ENCODE peak calls at places on chromosomes 13 and 19, in nine cellular contexts. F, T, L, C, U, O, D, A and M are unnamed samples.

GRCh38 chr13:44331912-44332840 is 41.4 kb upstream of the SERP2 start:
- DNase-seq in T (peak), U (no peak), L (peak), D (peak), F (no peak), C (peak), O (no peak), A (peak), M (peak)

GRCh38 chr19:13079542-13079986 is 23.1 kb downstream of the LYL1 start:
- DNase-seq in F (peak), D (peak), O (no peak), C (no peak), L (no peak), U (no peak), T (no peak), A (peak), M (no peak)

GRCh38 chr13:107459430-107459829 is 755.9 kb downstream of the LIG4 start:
- DNase-seq in U (no peak), O (no peak), F (no peak), C (no peak), A (no peak), D (no peak), L (no peak), T (no peak), M (no peak)

GRCh38 chr13:92187378-92187989 is 789.1 kb downstream of the GPC5 start:
- DNase-seq in U (peak), F (no peak), L (no peak), D (no peak), T (no peak), O (peak), C (no peak), A (peak), M (peak)

GRCh38 chr19:47521473-47522180 is 6.8 kb upstream of the NAPA start:
- DNase-seq in O (no peak), C (no peak), U (no peak), F (no peak), D (no peak), A (no peak), T (no peak), L (no peak), M (no peak)

GRCh38 chr13:31134055-31134711 is 27.5 kb downstream of the HSPH1 start:
- DNase-seq in C (no peak), T (no peak), U (no peak), F (no peak), A (no peak), D (no peak), L (no peak), O (no peak), M (no peak)

GRCh38 chr13:60696602-60697001 is 299.6 kb downstream of the TDRD3 start:
- DNase-seq in O (no peak), A (no peak), L (no peak), U (no peak), T (no peak), D (no peak), C (no peak), F (no peak), M (no peak)

GRCh38 chr13:46893820-46894533 is 2.9 kb downstream of the HTR2A start:
- DNase-seq in C (no peak), O (peak), D (peak), A (peak), U (peak), L (peak), F (peak), T (peak), M (peak)

GRCh38 chr19:4393947-4394590 is 6.3 kb downstream of the SH3GL1 start:
- DNase-seq in F (no peak), U (no peak), O (no peak), C (no peak), D (no peak), T (no peak), L (no peak), A (no peak), M (no peak)

DNA sequence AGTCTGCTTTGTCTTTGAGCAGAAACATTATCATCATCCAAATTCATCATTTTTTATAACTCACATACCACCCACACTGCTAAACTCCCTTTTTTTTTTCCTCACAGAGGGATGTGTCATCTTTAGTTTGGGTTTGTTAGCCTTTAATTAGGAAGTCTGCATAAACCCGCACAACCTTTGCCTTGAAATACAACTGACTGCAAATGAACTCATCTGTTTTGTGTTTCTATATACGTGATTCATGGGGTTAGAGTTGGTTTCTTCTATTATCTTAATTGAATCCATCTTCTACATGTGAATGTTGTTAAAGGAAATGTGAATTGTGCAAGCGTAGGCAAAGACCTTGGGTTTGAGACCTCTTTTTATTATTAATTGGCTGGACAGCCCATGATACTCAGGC is 102.7 kb downstream of the SLAIN1 start:
- DNase-seq in O (no peak), D (no peak), L (no peak), C (no peak), T (no peak), A (peak), F (no peak), U (no peak), M (no peak)
- TF ChIP-seq CTCF in O (no peak), D (no peak), L (no peak), C (no peak), T (no peak), A (no peak), F (no peak), U (no peak), M (no peak)

GRCh38 chr19:741506-742131 is 9.3 kb upstream of the MISP start:
- DNase-seq in U (peak), T (no peak), C (no peak), A (no peak), F (no peak), L (no peak), D (no peak), O (no peak), M (no peak)
- TF ChIP-seq CTCF in U (peak), T (no peak), C (no peak), A (no peak), F (no peak), L (no peak), D (no peak), O (peak), M (no peak)

DNA sequence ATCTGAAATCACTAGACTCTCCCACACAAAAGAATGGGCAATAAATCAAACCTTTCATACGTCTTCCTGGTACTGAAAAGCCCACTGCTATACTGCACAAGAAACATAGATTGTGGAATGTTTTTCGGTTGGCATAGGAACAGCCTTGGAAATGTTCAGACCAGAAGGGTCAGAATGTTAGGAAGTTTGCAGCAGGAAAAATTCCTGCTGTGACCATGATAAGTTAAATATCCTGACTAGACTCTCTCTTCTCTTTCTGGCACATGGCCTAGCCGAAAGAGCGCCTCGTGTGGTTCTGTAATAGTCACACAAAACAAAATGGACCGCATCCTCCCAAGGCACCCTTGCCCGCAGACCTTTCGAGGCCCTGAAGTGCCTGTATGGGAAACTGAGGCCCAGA is 427.2 kb downstream of the COG6 start:
- DNase-seq in A (no peak), U (no peak), T (no peak), F (no peak), D (peak), C (no peak), L (no peak), O (no peak), M (peak)
- TF ChIP-seq CTCF in A (no peak), U (no peak), T (no peak), F (no peak), D (no peak), C (no peak), L (no peak), O (no peak), M (no peak)

GRCh38 chr19:31612873-31613272 is 263.6 kb upstream of the TSHZ3 start:
- DNase-seq in L (no peak), C (no peak), T (no peak), U (no peak), D (no peak), F (no peak), A (no peak), O (no peak), M (no peak)

GRCh38 chr19:31610036-31610435 is 260.8 kb upstream of the TSHZ3 start:
- DNase-seq in O (no peak), L (no peak), D (no peak), T (no peak), U (no peak), C (no peak), A (peak), F (no peak), M (no peak)

GRCh38 chr19:31616031-31616430 is 266.8 kb upstream of the TSHZ3 start:
- DNase-seq in A (no peak), L (no peak), O (no peak), T (no peak), C (no peak), U (no peak), F (no peak), D (no peak), M (no peak)

GRCh38 chr19:31611348-31611877 is 262.2 kb upstream of the TSHZ3 start:
- DNase-seq in F (no peak), O (no peak), A (no peak), C (no peak), T (no peak), D (no peak), L (no peak), U (no peak), M (no peak)

DNA sequence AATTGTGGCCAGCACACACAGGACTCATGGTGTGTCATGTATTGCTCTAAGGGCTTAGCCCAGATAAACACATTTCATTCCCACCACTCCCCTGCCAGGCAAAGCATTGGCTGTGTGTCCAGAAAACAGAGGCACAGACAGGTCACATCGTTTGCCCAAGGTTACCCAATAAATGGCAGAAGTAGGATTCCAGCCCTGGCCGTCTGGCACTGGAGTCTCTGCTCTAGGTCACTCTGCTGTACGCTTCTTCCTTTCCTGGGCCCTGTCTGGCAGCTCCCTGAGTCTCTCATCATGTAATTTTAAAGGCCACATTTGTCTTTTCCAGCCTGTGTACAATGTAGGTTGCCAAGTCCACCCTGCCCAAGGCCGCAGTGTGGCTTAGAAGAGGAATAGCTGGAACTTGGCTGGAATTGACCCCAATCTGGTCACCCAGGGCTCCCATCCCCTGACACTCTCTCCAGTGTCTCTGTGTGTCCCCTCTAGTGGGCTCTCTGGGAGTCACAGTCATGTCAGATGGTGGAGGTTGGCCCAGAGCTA is 264.5 kb upstream of the TSHZ3 start:
- DNase-seq in U (no peak), L (no peak), A (no peak), F (no peak), D (peak), O (no peak), T (no peak), C (no peak), M (no peak)
- TF ChIP-seq CTCF in U (no peak), L (no peak), A (no peak), F (no peak), D (no peak), O (no peak), T (no peak), C (no peak), M (no peak)

DNA sequence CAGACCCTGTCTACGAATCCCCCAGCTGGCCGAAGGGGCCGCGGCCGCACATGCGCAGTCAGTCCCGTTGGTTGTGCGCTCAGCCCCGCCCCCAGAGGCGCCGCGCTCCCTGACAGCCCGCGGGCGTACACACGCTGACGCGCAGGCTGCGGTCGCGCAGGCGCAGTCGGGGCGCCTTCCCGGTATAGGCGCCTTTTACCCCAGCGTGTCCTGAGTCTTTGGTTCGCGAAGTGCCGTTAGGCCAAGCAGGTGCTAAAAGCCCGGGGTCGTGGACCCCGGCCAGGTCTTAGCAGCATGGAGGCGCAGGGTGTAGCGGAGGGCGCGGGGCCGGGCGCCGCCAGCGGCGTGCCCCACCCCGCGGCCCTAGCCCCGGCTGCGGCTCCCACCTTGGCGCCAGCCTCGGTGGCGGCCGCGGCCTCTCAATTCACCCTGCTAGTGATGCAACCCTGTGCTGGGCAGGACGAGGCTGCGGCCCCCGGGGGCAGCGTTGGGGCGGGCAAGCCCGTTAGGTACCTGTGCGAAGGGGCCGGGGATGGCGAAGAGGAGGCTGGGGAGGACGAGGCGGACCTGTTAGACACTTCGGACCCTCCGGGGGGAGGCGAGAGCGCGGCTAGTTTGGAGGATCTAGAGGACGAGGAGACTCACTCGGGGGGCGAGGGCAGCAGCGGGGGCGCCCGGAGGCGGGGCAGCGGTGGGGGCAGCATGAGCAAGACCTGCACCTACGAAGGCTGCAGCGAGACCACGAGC is at the start of gene RFXAP:
- DNase-seq in F (peak), D (peak), A (peak), U (peak), L (peak), T (peak), O (peak), C (no peak), M (peak)
- TF ChIP-seq CTCF in F (no peak), D (no peak), A (no peak), U (no peak), L (no peak), T (peak), O (no peak), C (no peak), M (no peak)

GRCh38 chr19:9962623-9963290 is 26.4 kb upstream of the OLFM2 start:
- DNase-seq in T (no peak), O (no peak), D (no peak), U (no peak), L (no peak), A (no peak), C (no peak), F (no peak), M (no peak)
- TF ChIP-seq CTCF in T (no peak), O (no peak), D (no peak), U (no peak), L (no peak), A (no peak), C (no peak), F (no peak), M (no peak)